ENCODE peak calls at places on chromosomes 13 and 19, in four cellular contexts. Z is fibroblast of lung; N is heart right ventricle; O is CD4-positive, alpha-beta T cell. A is an unnamed sample.

GRCh38 chr19:13207237-13208130 is 57.3 kb downstream of the IER2 start:
- DNase-seq in N (no peak), O (no peak), Z (no peak), A (peak; percentile 84)

GRCh38 chr13:62629618-62630017 is 1214.0 kb upstream of the PCDH20 start:
- DNase-seq in N (no peak), Z (no peak), O (no peak), A (no peak)

GRCh38 chr13:114058051-114058867 is 74.2 kb downstream of the RASA3 start:
- DNase-seq in Z (no peak), O (no peak), N (no peak), A (no peak)

GRCh38 chr19:44575116-44575700 is 38.2 kb upstream of the IGSF23 start:
- DNase-seq in O (no peak), N (no peak), Z (no peak), A (no peak)

GRCh38 chr13:32850311-32851052 is 165.7 kb upstream of the KL start:
- DNase-seq in N (no peak), O (no peak), Z (no peak), A (no peak)

GRCh38 chr13:113612626-113613025 is 28.1 kb downstream of the TFDP1 start:
- DNase-seq in Z (no peak), N (no peak), O (no peak), A (no peak)

GRCh38 chr19:48474084-48474592 is 5.0 kb downstream of the CYTH2 start:
- DNase-seq in N (no peak), Z (no peak), O (no peak), A (no peak)

GRCh38 chr13:94333131-94333820 is 146.2 kb downstream of the DCT start:
- DNase-seq in Z (no peak), O (no peak), N (no peak), A (no peak)

GRCh38 chr19:55172741-55173140 is 6.3 kb upstream of the DNAAF3 start:
- DNase-seq in O (no peak), N (no peak), Z (peak; percentile 66), A (peak; percentile 71)

GRCh38 chr19:53881482-53882390 is at the start of gene PRKCG:
- DNase-seq in O (peak; percentile 55), N (no peak), Z (no peak), A (no peak)

GRCh38 chr19:15563325-15563794 is 51.7 kb upstream of the CYP4F8 start:
- DNase-seq in Z (no peak), N (no peak), O (no peak), A (peak; percentile 55)

GRCh38 chr13:20174656-20175405 is 14.0 kb upstream of the GJA3 start:
- DNase-seq in O (peak; percentile 41), Z (peak; percentile 94), N (peak; percentile 52), A (peak; percentile 96)

GRCh38 chr19:6761053-6761676 is 6.1 kb downstream of the SH2D3A start:
- DNase-seq in O (no peak), Z (no peak), N (no peak), A (no peak)

GRCh38 chr19:3857449-3858003 is 11.3 kb downstream of the ZFR2 start:
- DNase-seq in O (no peak), N (no peak), Z (no peak), A (no peak)

GRCh38 chr13:75685239-75685697 is 49.1 kb downstream of the LMO7 start:
- DNase-seq in O (no peak), N (no peak), Z (peak; percentile 89), A (peak; percentile 69)

GRCh38 chr19:49514151-49514550 is 1.7 kb downstream of the FCGRT start:
- DNase-seq in O (no peak), Z (no peak), N (no peak), A (no peak)

GRCh38 chr13:60583196-60583908 is 186.3 kb downstream of the TDRD3 start:
- DNase-seq in Z (peak; percentile 85), O (no peak), N (peak; percentile 14), A (no peak)

GRCh38 chr13:91302070-91302469 is 45.4 kb upstream of the MIR17HG start:
- DNase-seq in N (no peak), O (no peak), Z (no peak), A (no peak)

GRCh38 chr19:52086481-52086880 is 9.1 kb downstream of the ZNF841 start:
- DNase-seq in Z (peak; percentile 23), O (no peak), N (no peak), A (no peak)

GRCh38 chr13:73914119-73914518 is 220.1 kb downstream of the KLF12 start:
- DNase-seq in Z (peak; percentile 38), O (no peak), N (no peak), A (peak; percentile 11)

GRCh38 chr13:113064534-113065405 is 40.8 kb upstream of the F7 start:
- DNase-seq in Z (peak; percentile 75), N (no peak), O (no peak), A (peak; percentile 35)

GRCh38 chr13:40187324-40187795 is 479.1 kb downstream of the FOXO1 start:
- DNase-seq in N (no peak), O (peak; percentile 67), Z (no peak), A (no peak)

GRCh38 chr19:49954092-49954825 is 6.7 kb downstream of the SIGLEC11 start:
- DNase-seq in Z (no peak), N (no peak), O (no peak), A (no peak)

GRCh38 chr13:46665630-46666482 is 112.9 kb downstream of the LRCH1 start:
- DNase-seq in O (no peak), N (no peak), Z (no peak), A (no peak)

GRCh38 chr19:15540435-15540834 is 32.1 kb downstream of the CYP4F22 start:
- DNase-seq in O (no peak), N (no peak), Z (no peak), A (no peak)

GRCh38 chr19:3149526-3150505 is 14.0 kb downstream of the GNA15 start:
- DNase-seq in Z (no peak), N (no peak), O (no peak), A (no peak)

GRCh38 chr13:90654970-90655369 is 692.5 kb upstream of the MIR17HG start:
- DNase-seq in O (no peak), N (no peak), Z (no peak), A (no peak)

GRCh38 chr13:60016229-60016628 is 147.5 kb downstream of the DIAPH3 start:
- DNase-seq in N (no peak), Z (no peak), O (no peak), A (no peak)

GRCh38 chr19:13154911-13155471 is 4.8 kb downstream of the IER2 start:
- DNase-seq in N (peak; percentile 54), Z (peak; percentile 65), O (peak; percentile 62), A (peak; percentile 81)

GRCh38 chr19:7101498-7102253 is 32.2 kb downstream of the ZNF557 start:
- DNase-seq in N (no peak), O (no peak), Z (no peak), A (no peak)

GRCh38 chr13:103031332-103031873 is 34.8 kb downstream of the SLC10A2 start:
- DNase-seq in N (no peak), O (no peak), Z (no peak), A (no peak)
- H3K9me3 ChIP-seq in N (no peaks in the 10 kb centered on the region), O (peaks cover 7% of the 10 kb centered on the region), Z (no peaks in the 10 kb centered on the region), A (no peaks in the 10 kb centered on the region)

GRCh38 chr19:57642396-57643046 is 9.6 kb downstream of the ZNF211 start:
- DNase-seq in O (no peak), Z (no peak), N (no peak), A (no peak)
- H3K9me3 ChIP-seq in O (peaks cover 71% of the 10 kb centered on the region), Z (peaks cover 10% of the 10 kb centered on the region), N (peaks cover 6% of the 10 kb centered on the region), A (peaks cover 34% of the 10 kb centered on the region)

DNA sequence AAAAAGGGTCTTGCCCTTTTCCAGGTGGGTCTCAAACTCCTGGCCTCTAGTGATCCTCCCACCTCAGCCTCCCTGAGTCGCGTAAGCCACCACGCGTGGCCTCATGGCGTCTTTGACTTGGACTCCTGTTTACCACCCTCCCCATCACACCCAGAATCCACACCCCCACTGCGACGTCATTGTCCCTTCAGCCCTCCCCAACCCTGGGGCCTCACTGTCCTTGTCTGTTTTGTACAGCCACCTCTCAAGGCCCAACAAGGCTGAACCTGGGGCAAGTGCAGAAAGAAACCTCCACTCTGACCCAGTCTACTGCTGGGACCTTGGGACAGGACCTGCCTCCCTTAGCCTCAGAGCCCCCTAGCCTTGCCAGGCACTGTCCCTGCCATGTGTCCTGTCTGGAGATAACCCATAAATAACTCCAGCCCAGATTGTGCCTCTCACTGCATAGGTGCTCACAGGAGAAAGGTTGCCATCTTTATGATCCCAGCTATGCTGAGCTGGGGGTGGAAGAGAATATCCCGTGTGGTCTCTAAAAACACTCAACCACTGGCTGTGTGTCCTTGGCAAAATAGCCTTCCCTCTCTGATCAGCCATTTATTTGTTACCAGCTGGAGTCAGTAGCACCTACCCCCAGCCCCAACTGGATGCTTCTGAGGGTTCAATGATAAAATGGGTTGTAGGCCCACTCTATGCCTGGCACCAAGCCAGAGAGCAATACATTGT is 1.8 kb upstream of the IFI30 start:
- DNase-seq in Z (no peak), N (no peak), O (no peak), A (no peak)
- H3K9me3 ChIP-seq in Z (no peaks in the 10 kb centered on the region), N (no peaks in the 10 kb centered on the region), O (no peaks in the 10 kb centered on the region), A (no peaks in the 10 kb centered on the region)

DNA sequence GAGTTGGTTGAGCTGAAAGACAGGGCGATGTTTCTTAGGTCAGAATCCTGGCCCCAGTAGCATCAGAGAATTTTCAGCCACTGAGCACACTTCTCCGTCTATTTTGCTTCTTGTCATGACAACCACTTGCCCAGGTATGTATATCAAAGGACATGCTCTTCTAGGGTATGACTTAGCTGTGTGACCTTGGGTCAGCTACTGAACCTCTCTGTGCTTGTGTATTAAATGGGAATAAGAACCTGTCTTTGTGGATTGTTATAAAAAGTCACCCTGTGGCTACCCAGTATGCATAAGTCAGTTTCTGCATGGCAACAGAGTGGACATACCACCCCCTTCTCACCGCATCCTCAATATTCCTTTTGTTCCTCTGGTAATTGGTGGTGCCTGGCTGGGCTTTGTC is 26.1 kb downstream of the MBD3L1 start:
- DNase-seq in N (no peak), O (no peak), Z (no peak), A (no peak)
- H3K9me3 ChIP-seq in N (no peaks in the 10 kb centered on the region), O (no peaks in the 10 kb centered on the region), Z (no peaks in the 10 kb centered on the region), A (no peaks in the 10 kb centered on the region)

A was measured in MG63.